ENCODE peak calls at places on chromosomes 1 and 21, in nine cellular contexts. S, T, J, D, V, F, Y, P and N are unnamed samples.

GRCh38 chr1:184825571-184825970 is 70.9 kb upstream of the EDEM3 start:
- DNase-seq in T (no peak), S (no peak), J (no peak), P (no peak), F (no peak), V (no peak), Y (no peak), D (no peak), N (no peak)

GRCh38 chr1:67489643-67490042 is 59.4 kb upstream of the SERBP1 start:
- DNase-seq in S (no peak), V (no peak), D (no peak), J (no peak), Y (peak; percentile 11), P (no peak), T (no peak), F (peak; percentile 15), N (no peak)

GRCh38 chr1:15523104-15523921 is 702 bp downstream of the CASP9 start:
- DNase-seq in S (no peak), V (no peak), F (no peak), T (no peak), J (no peak), P (no peak), D (no peak), Y (no peak), N (no peak)

GRCh38 chr1:211420389-211420788 is 71.6 kb downstream of the RD3 start:
- DNase-seq in S (no peak), T (no peak), V (no peak), P (no peak), J (no peak), Y (no peak), D (no peak), F (peak; percentile 54), N (no peak)

GRCh38 chr1:17020502-17020901 is 8.8 kb upstream of the ATP13A2 start:
- DNase-seq in J (no peak), S (no peak), F (no peak), Y (no peak), T (no peak), P (no peak), D (no peak), V (no peak), N (no peak)

GRCh38 chr1:202397256-202397655 is 48.8 kb downstream of the PPP1R12B start:
- DNase-seq in S (no peak), T (no peak), D (no peak), Y (no peak), V (no peak), J (no peak), P (no peak), F (no peak), N (no peak)

GRCh38 chr1:246035060-246035531 is 472.0 kb downstream of the SMYD3 start:
- DNase-seq in S (no peak), Y (no peak), P (no peak), J (no peak), V (no peak), D (no peak), T (no peak), F (peak; percentile 23), N (no peak)

GRCh38 chr1:152182431-152182830 is 23.4 kb upstream of the RPTN start:
- DNase-seq in Y (no peak), P (no peak), S (no peak), T (no peak), V (no peak), J (no peak), D (no peak), F (no peak), N (peak; percentile 36)

GRCh38 chr1:6208723-6209660 is 3.1 kb downstream of the RNF207 start:
- DNase-seq in V (peak; percentile 49), J (no peak), D (peak; percentile 63), T (no peak), S (no peak), F (peak; percentile 42), Y (no peak), P (no peak), N (no peak)

GRCh38 chr1:163055531-163055930 is 13.6 kb upstream of the RGS4 start:
- DNase-seq in S (no peak), J (no peak), Y (no peak), F (no peak), T (no peak), V (no peak), D (peak; percentile 48), P (no peak), N (no peak)

GRCh38 chr1:172390620-172391491 is 29.6 kb upstream of the C1orf105 start:
- DNase-seq in Y (peak; percentile 26), T (peak; percentile 79), J (no peak), V (peak; percentile 42), S (peak; percentile 37), D (no peak), F (no peak), P (peak; percentile 39), N (no peak)

GRCh38 chr1:200917291-200917817 is 22.7 kb downstream of the INAVA start:
- DNase-seq in Y (peak; percentile 75), T (no peak), J (no peak), P (no peak), V (peak; percentile 74), S (no peak), F (no peak), D (no peak), N (no peak)

GRCh38 chr1:56396524-56397067 is 182.8 kb downstream of the PLPP3 start:
- DNase-seq in T (no peak), F (no peak), D (no peak), P (no peak), V (no peak), J (no peak), Y (no peak), S (no peak), N (no peak)

GRCh38 chr21:26050857-26051256 is 119.7 kb downstream of the APP start:
- DNase-seq in F (no peak), J (no peak), T (no peak), S (no peak), V (no peak), D (no peak), P (no peak), Y (no peak), N (no peak)

GRCh38 chr1:157992031-157992568 is 1.3 kb upstream of the KIRREL1 start:
- DNase-seq in Y (peak; percentile 77), S (no peak), P (peak; percentile 89), J (no peak), V (peak; percentile 70), D (no peak), F (peak; percentile 63), T (peak; percentile 75), N (peak; percentile 13)

GRCh38 chr1:44605904-44606615 is 68.2 kb downstream of the TMEM53 start:
- DNase-seq in J (no peak), D (no peak), V (no peak), S (no peak), P (no peak), Y (no peak), F (no peak), T (no peak), N (no peak)
- H3K27me3 ChIP-seq in J (peaks cover 44% of the 10 kb centered on the region), D (no peaks in the 10 kb centered on the region), V (peaks cover 19% of the 10 kb centered on the region), S (no peaks in the 10 kb centered on the region), P (no peaks in the 10 kb centered on the region), Y (peaks cover 9% of the 10 kb centered on the region), F (peaks cover 61% of the 10 kb centered on the region), T (no peaks in the 10 kb centered on the region), N (no peaks in the 10 kb centered on the region)

GRCh38 chr1:112172294-112172882 is 182.9 kb upstream of the KCND3 start:
- DNase-seq in F (peak; percentile 34), Y (peak; percentile 48), T (peak; percentile 45), P (peak; percentile 40), S (peak; percentile 41), V (peak; percentile 15), J (peak; percentile 1), D (no peak), N (peak; percentile 1)

GRCh38 chr1:112177314-112177713 is 187.8 kb upstream of the KCND3 start:
- DNase-seq in T (no peak), F (no peak), D (no peak), Y (no peak), V (no peak), J (no peak), S (no peak), P (no peak), N (no peak)
- H3K27me3 ChIP-seq in T (no peaks in the 10 kb centered on the region), F (no peaks in the 10 kb centered on the region), D (no peaks in the 10 kb centered on the region), Y (no peaks in the 10 kb centered on the region), V (no peaks in the 10 kb centered on the region), J (no peaks in the 10 kb centered on the region), S (no peaks in the 10 kb centered on the region), P (no peaks in the 10 kb centered on the region), N (no peaks in the 10 kb centered on the region)

DNA sequence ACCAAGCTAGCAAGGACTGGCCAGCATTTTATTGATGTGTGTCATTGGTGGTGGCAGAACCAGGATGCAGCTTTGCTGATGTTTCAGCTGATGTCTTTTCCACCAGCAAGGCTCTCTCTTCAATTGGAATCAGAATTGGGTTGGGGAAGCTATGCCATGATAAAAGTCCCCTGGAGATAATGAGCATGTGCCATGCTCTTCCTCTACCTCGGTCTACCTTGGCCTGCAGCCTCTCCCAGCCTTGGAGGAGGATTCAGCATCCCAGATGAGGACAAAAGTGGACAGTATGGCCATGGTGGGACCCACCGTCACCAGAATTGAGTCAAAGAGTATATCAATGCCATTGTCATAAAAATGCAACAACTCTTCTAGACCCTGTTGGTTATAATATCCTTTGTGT is 8.6 kb downstream of the AVPR1B start:
- DNase-seq in V (no peak), P (no peak), D (no peak), J (no peak), T (no peak), F (no peak), Y (no peak), S (no peak), N (no peak)
- H3K27me3 ChIP-seq in V (no peaks in the 10 kb centered on the region), P (no peaks in the 10 kb centered on the region), D (no peaks in the 10 kb centered on the region), J (peaks cover 43% of the 10 kb centered on the region), T (no peaks in the 10 kb centered on the region), F (peaks cover 37% of the 10 kb centered on the region), Y (no peaks in the 10 kb centered on the region), S (no peaks in the 10 kb centered on the region), N (no peaks in the 10 kb centered on the region)

DNA sequence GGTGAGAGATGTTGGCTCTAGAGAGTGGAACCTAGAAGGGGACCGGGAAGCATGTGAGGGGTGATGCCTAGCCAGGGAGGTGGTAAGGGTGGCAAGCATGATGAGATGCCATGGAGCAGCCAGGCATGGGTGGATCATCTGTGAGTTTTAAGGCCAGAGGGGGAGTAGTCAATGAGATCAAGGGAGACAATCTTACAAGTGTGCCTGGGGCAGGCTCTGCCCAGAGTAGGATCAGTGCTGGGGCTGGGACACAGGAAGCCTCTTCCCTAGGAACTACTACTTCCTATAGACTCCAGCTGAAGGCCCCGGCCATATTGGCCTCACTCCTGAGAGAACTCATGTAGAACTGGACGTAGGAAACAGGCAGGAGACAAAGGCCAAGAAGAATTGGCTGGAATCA is 192.4 kb upstream of the CSF3R start:
- DNase-seq in J (no peak), D (no peak), P (no peak), Y (no peak), F (no peak), T (no peak), S (no peak), V (no peak), N (no peak)
- H3K27me3 ChIP-seq in J (peaks cover 3% of the 10 kb centered on the region), D (peaks cover 5% of the 10 kb centered on the region), P (no peaks in the 10 kb centered on the region), Y (peaks cover 63% of the 10 kb centered on the region), F (no peaks in the 10 kb centered on the region), T (no peaks in the 10 kb centered on the region), S (peaks cover 3% of the 10 kb centered on the region), V (peaks cover 40% of the 10 kb centered on the region), N (peaks cover 14% of the 10 kb centered on the region)